ENCODE peak calls at places on chromosomes 2 and 18, in five cellular contexts. One of them, this sample, is unnamed.

GRCh38 chr2:177572236-177572671 is 179.7 kb downstream of the AGPS start:
- DNase-seq in dorsolateral prefrontal cortex: no peak
- DNase-seq in left lung: no peak
- DNase-seq in astrocyte of the spinal cord: peak
- DNase-seq in IMR-90: no peak
- DNase-seq in this sample: peak

GRCh38 chr2:26846881-26847662 is 860 bp upstream of the DPYSL5 start:
- DNase-seq in dorsolateral prefrontal cortex: peak
- DNase-seq in left lung: no peak
- DNase-seq in astrocyte of the spinal cord: no peak
- DNase-seq in IMR-90: no peak
- DNase-seq in this sample: no peak

GRCh38 chr2:161965994-161966393 is 108.0 kb downstream of the DPP4 start:
- DNase-seq in dorsolateral prefrontal cortex: no peak
- DNase-seq in left lung: no peak
- DNase-seq in astrocyte of the spinal cord: peak
- DNase-seq in IMR-90: peak
- DNase-seq in this sample: peak

GRCh38 chr18:59035591-59035990 is 104.1 kb upstream of the SEC11C start:
- DNase-seq in dorsolateral prefrontal cortex: no peak
- DNase-seq in left lung: no peak
- DNase-seq in astrocyte of the spinal cord: no peak
- DNase-seq in IMR-90: no peak
- DNase-seq in this sample: no peak

GRCh38 chr2:74497777-74498499 is 1.5 kb downstream of the LBX2 start:
- DNase-seq in dorsolateral prefrontal cortex: no peak
- DNase-seq in left lung: no peak
- DNase-seq in astrocyte of the spinal cord: no peak
- DNase-seq in IMR-90: no peak
- DNase-seq in this sample: no peak

GRCh38 chr2:72917875-72918660 is 749 bp downstream of the EMX1 start:
- DNase-seq in dorsolateral prefrontal cortex: no peak
- DNase-seq in left lung: no peak
- DNase-seq in astrocyte of the spinal cord: no peak
- DNase-seq in IMR-90: no peak
- DNase-seq in this sample: no peak

GRCh38 chr2:7358865-7359264 is 441.7 kb downstream of the RNF144A start:
- DNase-seq in dorsolateral prefrontal cortex: no peak
- DNase-seq in left lung: no peak
- DNase-seq in astrocyte of the spinal cord: no peak
- DNase-seq in IMR-90: no peak
- DNase-seq in this sample: no peak

GRCh38 chr2:120879401-120880295 is 144.0 kb downstream of the GLI2 start:
- DNase-seq in dorsolateral prefrontal cortex: no peak
- DNase-seq in left lung: no peak
- DNase-seq in astrocyte of the spinal cord: peak
- DNase-seq in IMR-90: no peak
- DNase-seq in this sample: peak

GRCh38 chr2:54964271-54964670 is 86.0 kb downstream of the RTN4 start:
- DNase-seq in dorsolateral prefrontal cortex: no peak
- DNase-seq in left lung: no peak
- DNase-seq in astrocyte of the spinal cord: peak
- DNase-seq in IMR-90: peak
- DNase-seq in this sample: peak

GRCh38 chr2:214960677-214961076 is 151.2 kb upstream of the BARD1 start:
- DNase-seq in dorsolateral prefrontal cortex: no peak
- DNase-seq in left lung: no peak
- DNase-seq in astrocyte of the spinal cord: peak
- DNase-seq in IMR-90: peak
- DNase-seq in this sample: peak

GRCh38 chr2:65922794-65923193 is 490.4 kb upstream of the SPRED2 start:
- DNase-seq in dorsolateral prefrontal cortex: no peak
- DNase-seq in left lung: no peak
- DNase-seq in astrocyte of the spinal cord: no peak
- DNase-seq in IMR-90: no peak
- DNase-seq in this sample: peak

GRCh38 chr2:173903611-173904394 is 61.4 kb downstream of the SP3 start:
- DNase-seq in dorsolateral prefrontal cortex: no peak
- DNase-seq in left lung: no peak
- DNase-seq in astrocyte of the spinal cord: no peak
- DNase-seq in IMR-90: peak
- DNase-seq in this sample: no peak

GRCh38 chr2:143936758-143937562 is 583.0 kb downstream of the ZEB2 start:
- DNase-seq in dorsolateral prefrontal cortex: peak
- DNase-seq in left lung: peak
- DNase-seq in astrocyte of the spinal cord: no peak
- DNase-seq in IMR-90: peak
- DNase-seq in this sample: peak

GRCh38 chr2:192437653-192438052 is 242.9 kb upstream of the TMEFF2 start:
- DNase-seq in dorsolateral prefrontal cortex: no peak
- DNase-seq in left lung: no peak
- DNase-seq in astrocyte of the spinal cord: no peak
- DNase-seq in IMR-90: no peak
- DNase-seq in this sample: no peak

DNA sequence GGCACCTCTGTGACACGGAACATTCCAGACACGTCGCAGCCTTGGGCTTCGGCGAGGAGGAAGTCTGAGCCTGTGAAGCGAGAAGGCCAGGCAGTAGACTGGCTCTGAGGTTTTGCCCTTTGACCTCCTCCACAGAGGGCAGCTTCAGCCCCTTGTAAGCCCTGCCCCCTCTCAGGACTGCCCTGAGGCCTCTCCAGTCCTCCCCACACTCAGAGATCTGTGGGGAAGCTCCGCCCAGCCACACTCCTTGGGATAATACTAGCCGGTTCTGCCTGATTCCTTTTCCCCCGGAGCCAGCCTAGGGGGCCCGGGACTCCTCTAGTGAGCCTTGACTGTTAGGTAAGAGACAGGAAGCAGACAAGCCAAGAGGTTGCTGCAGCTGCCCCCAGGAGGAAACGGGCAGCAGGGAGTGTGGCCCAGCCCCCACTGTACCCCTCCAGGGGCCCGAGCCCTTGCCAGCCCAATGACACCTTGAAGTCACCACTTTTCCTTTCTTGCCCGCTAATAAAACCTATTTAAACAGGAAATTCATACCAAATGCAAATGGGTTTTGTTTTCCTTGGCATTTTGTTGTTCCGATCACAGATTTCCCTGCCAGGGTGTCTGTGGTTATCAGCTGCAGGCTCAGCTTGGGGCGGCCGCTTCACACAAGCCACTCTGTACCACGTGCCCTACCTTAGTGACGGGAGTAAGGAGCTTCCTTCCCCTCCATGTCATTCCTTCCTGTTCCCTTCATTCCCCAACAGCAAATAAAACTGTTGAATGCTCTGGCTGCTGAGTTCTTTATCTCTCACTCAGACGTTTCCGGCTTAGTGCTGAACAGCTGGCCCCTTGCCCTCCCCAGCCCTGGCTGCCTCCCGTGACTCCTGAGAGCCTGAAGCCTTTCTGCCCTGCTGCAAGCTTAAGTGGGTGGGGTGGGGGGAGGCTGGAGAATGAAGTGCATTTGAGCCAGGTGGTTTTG is 124.7 kb downstream of the CABLES1 start:
- DNase-seq in dorsolateral prefrontal cortex: no peak
- DNase-seq in left lung: peak
- DNase-seq in astrocyte of the spinal cord: peak
- DNase-seq in IMR-90: peak
- DNase-seq in this sample: peak
- H3K4me3 ChIP-seq in dorsolateral prefrontal cortex: no peak
- H3K4me3 ChIP-seq in left lung: no peak
- H3K4me3 ChIP-seq in astrocyte of the spinal cord: no peak
- H3K4me3 ChIP-seq in IMR-90: no peak
- H3K4me3 ChIP-seq in this sample: peak

GRCh38 chr2:68951899-68952298 is 794 bp downstream of the GKN2 start:
- DNase-seq in dorsolateral prefrontal cortex: no peak
- DNase-seq in left lung: no peak
- DNase-seq in astrocyte of the spinal cord: no peak
- DNase-seq in IMR-90: no peak
- DNase-seq in this sample: no peak
- TF ChIP-seq CTCF in dorsolateral prefrontal cortex: no peak
- TF ChIP-seq CTCF in left lung: no peak
- TF ChIP-seq CTCF in astrocyte of the spinal cord: no peak
- TF ChIP-seq CTCF in IMR-90: no peak
- TF ChIP-seq CTCF in this sample: no peak

GRCh38 chr2:187102381-187102780 is 253.4 kb upstream of the ZSWIM2 start:
- DNase-seq in dorsolateral prefrontal cortex: no peak
- DNase-seq in left lung: no peak
- DNase-seq in astrocyte of the spinal cord: no peak
- DNase-seq in IMR-90: no peak
- DNase-seq in this sample: peak
- H3K4me3 ChIP-seq in dorsolateral prefrontal cortex: no peak
- H3K4me3 ChIP-seq in left lung: no peak
- H3K4me3 ChIP-seq in astrocyte of the spinal cord: no peak
- H3K4me3 ChIP-seq in IMR-90: no peak
- H3K4me3 ChIP-seq in this sample: no peak

GRCh38 chr18:70172225-70172624 is 33.3 kb downstream of the RTTN start:
- DNase-seq in dorsolateral prefrontal cortex: no peak
- DNase-seq in left lung: no peak
- DNase-seq in astrocyte of the spinal cord: peak
- DNase-seq in IMR-90: peak
- DNase-seq in this sample: peak
- TF ChIP-seq CTCF in dorsolateral prefrontal cortex: peak
- TF ChIP-seq CTCF in left lung: no peak
- TF ChIP-seq CTCF in astrocyte of the spinal cord: peak
- TF ChIP-seq CTCF in IMR-90: peak
- TF ChIP-seq CTCF in this sample: peak

GRCh38 chr2:106167067-106167466 is 27.0 kb downstream of the UXS1 start:
- DNase-seq in dorsolateral prefrontal cortex: no peak
- DNase-seq in left lung: no peak
- DNase-seq in astrocyte of the spinal cord: no peak
- DNase-seq in IMR-90: no peak
- DNase-seq in this sample: no peak

GRCh38 chr2:106163948-106164580 is 30.0 kb downstream of the UXS1 start:
- DNase-seq in dorsolateral prefrontal cortex: no peak
- DNase-seq in left lung: no peak
- DNase-seq in astrocyte of the spinal cord: no peak
- DNase-seq in IMR-90: peak
- DNase-seq in this sample: no peak

GRCh38 chr2:106165556-106165955 is 28.5 kb downstream of the UXS1 start:
- DNase-seq in dorsolateral prefrontal cortex: no peak
- DNase-seq in left lung: no peak
- DNase-seq in astrocyte of the spinal cord: no peak
- DNase-seq in IMR-90: no peak
- DNase-seq in this sample: no peak

GRCh38 chr2:106161938-106162814 is 31.9 kb downstream of the UXS1 start:
- DNase-seq in dorsolateral prefrontal cortex: no peak
- DNase-seq in left lung: peak
- DNase-seq in astrocyte of the spinal cord: no peak
- DNase-seq in IMR-90: no peak
- DNase-seq in this sample: no peak

DNA sequence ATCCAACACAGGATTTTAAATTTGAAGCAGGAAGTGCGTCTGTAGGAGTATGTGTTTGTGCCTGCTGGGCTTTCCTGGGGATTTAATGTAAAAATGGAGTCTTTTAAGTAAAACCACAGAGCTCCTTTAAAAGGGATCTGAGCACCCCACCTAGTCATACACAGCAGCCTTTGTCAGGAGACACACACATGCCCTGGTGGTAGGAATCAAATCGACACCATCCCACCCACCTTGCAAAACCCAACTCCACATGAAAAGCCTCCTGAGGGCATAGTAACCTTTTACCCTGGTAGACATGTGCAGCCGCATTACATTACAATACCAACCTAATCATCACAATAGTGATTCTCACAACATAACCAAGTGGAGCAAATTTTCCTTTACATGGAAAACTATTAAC is 29.0 kb downstream of the UXS1 start:
- DNase-seq in dorsolateral prefrontal cortex: no peak
- DNase-seq in left lung: no peak
- DNase-seq in astrocyte of the spinal cord: no peak
- DNase-seq in IMR-90: no peak
- DNase-seq in this sample: no peak
- H3K4me3 ChIP-seq in dorsolateral prefrontal cortex: no peak
- H3K4me3 ChIP-seq in left lung: no peak
- H3K4me3 ChIP-seq in astrocyte of the spinal cord: no peak
- H3K4me3 ChIP-seq in IMR-90: no peak
- H3K4me3 ChIP-seq in this sample: no peak

GRCh38 chr2:47221039-47221438 is 65.9 kb upstream of the STPG4 start:
- DNase-seq in dorsolateral prefrontal cortex: no peak
- DNase-seq in left lung: no peak
- DNase-seq in astrocyte of the spinal cord: peak
- DNase-seq in IMR-90: peak
- DNase-seq in this sample: peak
- TF ChIP-seq CTCF in dorsolateral prefrontal cortex: no peak
- TF ChIP-seq CTCF in left lung: no peak
- TF ChIP-seq CTCF in astrocyte of the spinal cord: no peak
- TF ChIP-seq CTCF in IMR-90: no peak
- TF ChIP-seq CTCF in this sample: no peak